ENCODE peak calls at places on chromosomes 4 and X, in seven cellular contexts. One of them, this sample, is unnamed.

GRCh38 chrX:129654652-129655546 is at the start of gene APLN:
- DNase-seq in hypothalamus: peak
- DNase-seq in tibial artery: peak
- DNase-seq in GM12865: peak
- DNase-seq in bronchial epithelial cell: no peak
- DNase-seq in GM13976: no peak
- DNase-seq in substantia nigra: peak
- DNase-seq in this sample: no peak

GRCh38 chrX:145405012-145405411 is 157.7 kb downstream of the SPANXN1 start:
- DNase-seq in hypothalamus: no peak
- DNase-seq in tibial artery: no peak
- DNase-seq in GM12865: peak
- DNase-seq in bronchial epithelial cell: peak
- DNase-seq in GM13976: peak
- DNase-seq in substantia nigra: no peak
- DNase-seq in this sample: no peak

GRCh38 chrX:1475881-1476280 is 23.2 kb upstream of the ASMTL start:
- DNase-seq in hypothalamus: no peak
- DNase-seq in tibial artery: no peak
- DNase-seq in GM12865: no peak
- DNase-seq in bronchial epithelial cell: no peak
- DNase-seq in GM13976: no peak
- DNase-seq in substantia nigra: no peak
- DNase-seq in this sample: no peak

GRCh38 chr4:147836807-147837206 is 104.9 kb downstream of the ARHGAP10 start:
- DNase-seq in hypothalamus: no peak
- DNase-seq in tibial artery: no peak
- DNase-seq in GM12865: peak
- DNase-seq in bronchial epithelial cell: no peak
- DNase-seq in GM13976: no peak
- DNase-seq in substantia nigra: no peak
- DNase-seq in this sample: no peak

GRCh38 chrX:102115748-102116147 is 9.7 kb upstream of the TCEAL2 start:
- DNase-seq in hypothalamus: no peak
- DNase-seq in tibial artery: no peak
- DNase-seq in GM12865: no peak
- DNase-seq in bronchial epithelial cell: no peak
- DNase-seq in GM13976: no peak
- DNase-seq in substantia nigra: no peak
- DNase-seq in this sample: no peak

GRCh38 chr4:176726803-176727202 is 65.9 kb downstream of the VEGFC start:
- DNase-seq in hypothalamus: no peak
- DNase-seq in tibial artery: no peak
- DNase-seq in GM12865: no peak
- DNase-seq in bronchial epithelial cell: no peak
- DNase-seq in GM13976: no peak
- DNase-seq in substantia nigra: no peak
- DNase-seq in this sample: no peak

GRCh38 chrX:1164322-1165288 is 47.8 kb downstream of the CRLF2 start:
- DNase-seq in hypothalamus: no peak
- DNase-seq in tibial artery: no peak
- DNase-seq in GM12865: peak
- DNase-seq in bronchial epithelial cell: no peak
- DNase-seq in GM13976: peak
- DNase-seq in substantia nigra: no peak
- DNase-seq in this sample: no peak

GRCh38 chrX:10900585-10901289 is 210.4 kb upstream of the HCCS start:
- DNase-seq in hypothalamus: no peak
- DNase-seq in tibial artery: no peak
- DNase-seq in GM12865: no peak
- DNase-seq in bronchial epithelial cell: peak
- DNase-seq in GM13976: no peak
- DNase-seq in substantia nigra: no peak
- DNase-seq in this sample: no peak

GRCh38 chr4:149311076-149311475 is 504.6 kb downstream of the IQCM start:
- DNase-seq in hypothalamus: no peak
- DNase-seq in tibial artery: no peak
- DNase-seq in GM12865: no peak
- DNase-seq in bronchial epithelial cell: peak
- DNase-seq in GM13976: no peak
- DNase-seq in substantia nigra: no peak
- DNase-seq in this sample: no peak

GRCh38 chrX:69153060-69153730 is 12.1 kb downstream of the PJA1 start:
- DNase-seq in hypothalamus: no peak
- DNase-seq in tibial artery: no peak
- DNase-seq in GM12865: no peak
- DNase-seq in bronchial epithelial cell: peak
- DNase-seq in GM13976: no peak
- DNase-seq in substantia nigra: peak
- DNase-seq in this sample: no peak

GRCh38 chr4:119729815-119730643 is 101.4 kb upstream of the PDE5A start:
- DNase-seq in hypothalamus: no peak
- DNase-seq in tibial artery: peak
- DNase-seq in GM12865: no peak
- DNase-seq in bronchial epithelial cell: peak
- DNase-seq in GM13976: no peak
- DNase-seq in substantia nigra: no peak
- DNase-seq in this sample: no peak

GRCh38 chr4:41061482-41062185 is 152.7 kb downstream of the APBB2 start:
- DNase-seq in hypothalamus: no peak
- DNase-seq in tibial artery: no peak
- DNase-seq in GM12865: no peak
- DNase-seq in bronchial epithelial cell: no peak
- DNase-seq in GM13976: no peak
- DNase-seq in substantia nigra: no peak
- DNase-seq in this sample: no peak